ENCODE peak calls at places on chromosomes 2 and 18, in five cellular contexts. X is neural progenitor cell, K is hepatocyte, C is HCT116, A is GM23248. W is an unnamed sample. For H3K27me3, the result is how much of the 10 kb centered on the place peaks cover.

GRCh38 chr2:111983478-111984212 is 71.4 kb upstream of the TMEM87B start:
- DNase-seq in X (peak), K (no peak), C (no peak), A (peak), W (no peak)

GRCh38 chr2:29117636-29118303 is 2.6 kb downstream of the CLIP4 start:
- DNase-seq in X (no peak), K (peak), C (peak), A (peak), W (peak)

GRCh38 chr2:120161190-120161589 is 62.0 kb downstream of the TMEM185B start:
- DNase-seq in X (no peak), K (no peak), C (no peak), A (peak), W (no peak)

GRCh38 chr18:12774982-12775381 is 72.1 kb downstream of the PSMG2 start:
- DNase-seq in X (no peak), K (no peak), C (no peak), A (no peak), W (no peak)

GRCh38 chr18:50662775-50663383 is 103.0 kb downstream of the MAPK4 start:
- DNase-seq in X (peak), K (no peak), C (no peak), A (no peak), W (no peak)

GRCh38 chr2:218063541-218064295 is 5.3 kb upstream of the RUFY4 start:
- DNase-seq in X (no peak), K (no peak), C (no peak), A (no peak), W (no peak)

GRCh38 chr2:221467610-221468009 is 104.5 kb downstream of the EPHA4 start:
- DNase-seq in X (no peak), K (no peak), C (no peak), A (peak), W (no peak)

GRCh38 chr2:148582679-148583511 is 61.7 kb upstream of the EPC2 start:
- DNase-seq in X (no peak), K (no peak), C (no peak), A (no peak), W (peak)

GRCh38 chr18:73891572-73892421 is 255.8 kb downstream of the FBXO15 start:
- DNase-seq in X (peak), K (peak), C (no peak), A (peak), W (no peak)

GRCh38 chr18:61600422-61600821 is 267.2 kb downstream of the CDH20 start:
- DNase-seq in X (no peak), K (no peak), C (no peak), A (no peak), W (no peak)

GRCh38 chr2:221051162-221051561 is 520.9 kb downstream of the EPHA4 start:
- DNase-seq in X (no peak), K (no peak), C (no peak), A (no peak), W (no peak)

GRCh38 chr2:125224830-125225229 is 1199.7 kb downstream of the CNTNAP5 start:
- DNase-seq in X (peak), K (no peak), C (no peak), A (no peak), W (no peak)

GRCh38 chr2:175282300-175282699 is 100.8 kb upstream of the ATP5MC3 start:
- DNase-seq in X (peak), K (peak), C (peak), A (peak), W (peak)

GRCh38 chr2:96870631-96871255 is 863 bp upstream of the SEMA4C start:
- DNase-seq in X (no peak), K (peak), C (no peak), A (peak), W (no peak)

GRCh38 chr2:164896226-164896625 is 54.6 kb upstream of the COBLL1 start:
- DNase-seq in X (no peak), K (peak), C (no peak), A (peak), W (no peak)

GRCh38 chr2:133324150-133324561 is 244.1 kb downstream of the NCKAP5 start:
- DNase-seq in X (no peak), K (no peak), C (no peak), A (peak), W (peak)

GRCh38 chr2:10811552-10811951 is 1.0 kb downstream of the PDIA6 start:
- DNase-seq in X (peak), K (no peak), C (no peak), A (no peak), W (no peak)

GRCh38 chr18:6940451-6940970 is 177.1 kb downstream of the LAMA1 start:
- DNase-seq in X (no peak), K (no peak), C (no peak), A (no peak), W (no peak)

GRCh38 chr18:45687617-45688016 is 36.4 kb upstream of the SLC14A1 start:
- DNase-seq in X (no peak), K (no peak), C (no peak), A (peak), W (no peak)

GRCh38 chr2:45370367-45370766 is 240.7 kb downstream of the SRBD1 start:
- DNase-seq in X (no peak), K (no peak), C (no peak), A (peak), W (peak)

GRCh38 chr2:44614940-44615339 is 253.2 kb downstream of the CAMKMT start:
- DNase-seq in X (no peak), K (no peak), C (no peak), A (no peak), W (no peak)

GRCh38 chr2:45264227-45265225 is 255.3 kb upstream of the SIX2 start:
- DNase-seq in X (no peak), K (no peak), C (no peak), A (peak), W (peak)

GRCh38 chr2:179856205-179856604 is 5.2 kb downstream of the ZNF385B start:
- DNase-seq in X (no peak), K (no peak), C (no peak), A (no peak), W (no peak)

GRCh38 chr2:49306925-49307324 is 152.6 kb upstream of the FSHR start:
- DNase-seq in X (peak), K (peak), C (no peak), A (no peak), W (no peak)

GRCh38 chr2:156042895-156043294 is 289.6 kb downstream of the NR4A2 start:
- DNase-seq in X (no peak), K (no peak), C (no peak), A (no peak), W (no peak)

GRCh38 chr2:101748000-101748399 is 50.5 kb downstream of the MAP4K4 start:
- DNase-seq in X (no peak), K (no peak), C (no peak), A (no peak), W (no peak)

GRCh38 chr2:156456616-156457015 is 20.4 kb downstream of the GPD2 start:
- DNase-seq in X (no peak), K (no peak), C (no peak), A (peak), W (peak)

GRCh38 chr18:54127759-54128378 is 96.6 kb downstream of the MBD2 start:
- DNase-seq in X (peak), K (peak), C (peak), A (peak), W (peak)

GRCh38 chr2:236210536-236210935 is 42.4 kb upstream of the GBX2 start:
- DNase-seq in X (no peak), K (no peak), C (no peak), A (no peak), W (no peak)

GRCh38 chr2:120881981-120882788 is 146.5 kb downstream of the GLI2 start:
- DNase-seq in X (no peak), K (no peak), C (no peak), A (no peak), W (no peak)

GRCh38 chr2:199364153-199364552 is 93.6 kb downstream of the SATB2 start:
- DNase-seq in X (no peak), K (no peak), C (no peak), A (no peak), W (no peak)

GRCh38 chr18:43596106-43596712 is 318.9 kb upstream of the SYT4 start:
- DNase-seq in X (peak), K (peak), C (no peak), A (peak), W (peak)

GRCh38 chr2:202760848-202761247 is 110.7 kb downstream of the ICA1L start:
- DNase-seq in X (no peak), K (no peak), C (no peak), A (no peak), W (no peak)

GRCh38 chr2:224211821-224212220 is 172.7 kb upstream of the SERPINE2 start:
- DNase-seq in X (no peak), K (no peak), C (no peak), A (peak), W (no peak)

GRCh38 chr2:142533083-142533482 is 344.4 kb upstream of the KYNU start:
- DNase-seq in X (no peak), K (no peak), C (no peak), A (peak), W (no peak)

GRCh38 chr18:3478262-3478978 is 28.4 kb downstream of the TGIF1 start:
- DNase-seq in X (no peak), K (no peak), C (no peak), A (peak), W (peak)

GRCh38 chr2:119647440-119648169 is 31.4 kb upstream of the TMEM177 start:
- DNase-seq in X (no peak), K (no peak), C (no peak), A (peak), W (peak)

GRCh38 chr18:28136071-28136470 is 40.9 kb downstream of the CDH2 start:
- DNase-seq in X (no peak), K (no peak), C (no peak), A (no peak), W (peak)

DNA sequence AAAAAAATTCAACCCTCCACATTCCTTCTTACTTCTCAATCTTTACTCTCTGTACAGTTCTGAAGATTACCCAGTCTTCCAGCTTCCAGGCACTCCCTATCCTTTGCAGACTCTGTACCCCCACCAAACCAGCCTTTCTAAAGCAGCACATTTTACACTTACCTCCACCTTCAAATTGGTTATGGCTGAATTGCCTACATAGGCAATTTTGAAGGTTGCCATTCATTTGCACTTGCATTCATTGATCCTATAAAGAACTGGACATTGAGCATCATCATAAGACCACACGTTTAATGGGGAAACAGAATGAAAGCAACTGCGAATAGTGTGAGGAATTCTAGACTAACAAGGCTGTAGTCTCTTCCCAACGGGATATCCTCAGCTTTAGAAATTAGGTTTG is 233.4 kb downstream of the TRIB2 start:
- DNase-seq in X (no peak), K (no peak), C (no peak), A (no peak), W (no peak)
- TF ChIP-seq EZH2phosphoT487 in X (no peak), K (no peak), C (no peak), A (no peak), W (no peak)

GRCh38 chr2:12895017-12895416 is 178.3 kb downstream of the TRIB2 start:
- DNase-seq in X (no peak), K (no peak), C (no peak), A (no peak), W (no peak)
- H3K27me3 ChIP-seq in X (under half), K (under half), C (under half), A (under half), W (under half)

DNA sequence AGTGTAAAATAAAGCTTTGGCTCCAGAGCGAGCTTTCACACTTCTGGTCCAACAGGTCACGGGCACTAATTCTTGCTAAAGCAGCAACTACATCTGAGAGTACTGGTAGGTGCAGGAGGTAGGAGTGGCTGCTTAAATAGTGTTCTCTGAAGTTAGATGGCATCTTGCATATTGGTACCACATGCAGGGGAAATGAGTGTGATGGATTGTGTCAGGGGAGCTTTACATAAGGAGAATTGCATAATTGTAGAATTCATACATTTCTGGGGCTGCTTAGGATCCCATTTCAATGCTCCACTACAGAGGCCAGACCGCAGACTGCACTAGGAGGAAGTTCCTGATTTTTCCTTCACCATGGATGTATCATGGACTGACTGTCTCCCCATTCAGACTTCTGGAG is 105.6 kb upstream of the RASGRP3 start:
- DNase-seq in X (no peak), K (no peak), C (no peak), A (no peak), W (no peak)
- TF ChIP-seq EZH2phosphoT487 in X (no peak), K (no peak), C (no peak), A (no peak), W (no peak)

DNA sequence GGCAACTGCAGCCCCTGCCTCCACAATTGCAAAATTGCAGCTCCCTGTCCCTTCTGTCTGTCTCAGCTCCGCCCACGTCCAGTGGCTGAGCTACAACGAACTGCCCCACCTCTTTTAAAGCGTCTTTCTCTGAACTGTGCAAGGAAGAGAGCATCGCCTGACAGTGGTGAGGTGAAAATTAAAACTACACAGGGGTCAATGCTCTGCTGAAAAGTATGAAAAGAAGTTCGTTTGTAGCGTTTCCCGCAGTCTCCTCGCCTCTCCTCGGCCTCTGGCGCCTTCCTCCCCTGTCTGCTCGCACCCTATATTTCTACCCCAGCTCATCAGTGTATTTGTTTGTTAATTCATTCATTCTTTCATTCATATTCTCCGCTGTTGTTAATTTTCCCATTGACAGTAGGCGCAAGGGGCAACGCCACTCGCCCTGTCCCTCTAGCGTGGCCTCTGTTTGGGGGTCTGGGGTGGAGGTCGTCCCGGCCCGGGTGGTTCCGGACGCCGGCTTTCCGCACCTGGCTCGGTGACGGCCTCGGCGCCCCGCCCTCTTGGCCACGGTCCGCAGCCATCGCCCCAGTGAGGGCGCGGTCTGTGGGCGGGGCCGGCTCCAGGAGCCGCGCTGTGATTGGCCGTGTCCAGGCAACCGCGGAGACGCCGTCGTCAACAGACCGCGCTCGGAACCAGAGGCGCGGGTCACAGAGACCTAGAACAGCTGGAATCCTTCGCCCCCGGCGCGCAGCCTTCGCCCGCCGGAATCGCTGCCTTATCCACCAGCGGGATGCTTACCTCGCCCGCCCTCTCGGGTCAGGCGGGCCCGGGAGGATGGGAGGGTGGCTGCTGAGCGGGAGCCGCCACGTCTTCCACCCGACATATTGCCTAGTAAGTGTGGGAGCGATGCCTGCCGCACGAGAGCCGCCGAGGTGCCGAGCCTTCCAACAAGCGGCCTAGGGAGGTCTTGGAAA is at the start of gene VWA3B:
- DNase-seq in X (peak), K (peak), C (peak), A (peak), W (peak)
- H3K27me3 ChIP-seq in X (half or more), K (under half), C (under half), A (half or more), W (under half)

GRCh38 chr18:79512461-79513380 is 117.0 kb downstream of the NFATC1 start:
- DNase-seq in X (no peak), K (no peak), C (no peak), A (no peak), W (no peak)

GRCh38 chr18:79511671-79512301 is 116.1 kb downstream of the NFATC1 start:
- DNase-seq in X (peak), K (no peak), C (no peak), A (no peak), W (no peak)

GRCh38 chr18:79511271-79511670 is 115.5 kb downstream of the NFATC1 start:
- DNase-seq in X (no peak), K (no peak), C (no peak), A (no peak), W (no peak)

GRCh38 chr18:79515331-79515730 is 119.6 kb downstream of the NFATC1 start:
- DNase-seq in X (no peak), K (no peak), C (no peak), A (no peak), W (no peak)

DNA sequence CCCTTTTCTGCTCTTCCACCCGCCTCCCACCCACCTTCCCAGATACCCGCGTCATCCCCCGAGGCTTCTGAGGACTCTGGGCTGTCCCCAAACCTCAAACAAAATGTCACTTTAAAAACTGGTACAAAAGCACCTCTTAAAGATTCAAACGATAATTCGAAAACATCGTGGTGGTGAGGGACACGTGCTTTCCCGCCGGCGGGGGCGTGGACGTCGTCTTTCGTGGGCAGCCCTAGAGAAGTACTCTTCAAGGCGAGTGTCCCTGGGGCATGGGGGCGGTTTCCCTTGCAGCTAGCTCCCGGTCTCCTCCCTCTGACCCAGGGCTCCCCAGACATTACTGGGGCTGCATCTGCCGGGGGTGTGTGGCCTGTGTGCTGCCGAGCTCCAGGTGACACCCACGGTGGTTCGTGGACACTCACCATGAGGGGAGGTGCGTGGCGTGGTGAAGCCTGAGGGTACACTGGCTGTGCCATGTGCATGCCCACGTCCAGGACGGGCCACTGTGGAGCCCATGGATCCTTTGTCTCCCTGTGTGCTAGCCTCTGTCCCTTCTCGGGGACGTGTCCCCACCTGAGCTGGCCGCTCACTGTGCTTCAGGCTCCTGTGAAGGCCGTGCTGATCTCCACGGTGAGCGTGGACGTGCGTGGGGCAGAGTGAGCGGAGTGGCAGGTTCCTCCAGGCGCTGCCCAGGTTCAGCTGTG is 117.8 kb downstream of the NFATC1 start:
- DNase-seq in X (no peak), K (no peak), C (no peak), A (no peak), W (no peak)
- TF ChIP-seq EZH2phosphoT487 in X (no peak), K (no peak), C (no peak), A (no peak), W (no peak)

GRCh38 chr2:106974891-106975290 is 88.9 kb upstream of the ST6GAL2 start:
- DNase-seq in X (no peak), K (no peak), C (no peak), A (no peak), W (peak)
- H3K27me3 ChIP-seq in X (under half), K (under half), C (under half), A (under half), W (under half)

GRCh38 chr2:122535960-122536517 is 780.6 kb downstream of the TSN start:
- DNase-seq in X (no peak), K (no peak), C (no peak), A (no peak), W (no peak)

GRCh38 chr2:122528958-122529670 is 773.7 kb downstream of the TSN start:
- DNase-seq in X (no peak), K (no peak), C (no peak), A (no peak), W (no peak)

GRCh38 chr2:122528061-122528460 is 772.6 kb downstream of the TSN start:
- DNase-seq in X (no peak), K (no peak), C (no peak), A (peak), W (peak)

GRCh38 chr2:122530812-122531211 is 775.4 kb downstream of the TSN start:
- DNase-seq in X (no peak), K (no peak), C (no peak), A (no peak), W (no peak)

DNA sequence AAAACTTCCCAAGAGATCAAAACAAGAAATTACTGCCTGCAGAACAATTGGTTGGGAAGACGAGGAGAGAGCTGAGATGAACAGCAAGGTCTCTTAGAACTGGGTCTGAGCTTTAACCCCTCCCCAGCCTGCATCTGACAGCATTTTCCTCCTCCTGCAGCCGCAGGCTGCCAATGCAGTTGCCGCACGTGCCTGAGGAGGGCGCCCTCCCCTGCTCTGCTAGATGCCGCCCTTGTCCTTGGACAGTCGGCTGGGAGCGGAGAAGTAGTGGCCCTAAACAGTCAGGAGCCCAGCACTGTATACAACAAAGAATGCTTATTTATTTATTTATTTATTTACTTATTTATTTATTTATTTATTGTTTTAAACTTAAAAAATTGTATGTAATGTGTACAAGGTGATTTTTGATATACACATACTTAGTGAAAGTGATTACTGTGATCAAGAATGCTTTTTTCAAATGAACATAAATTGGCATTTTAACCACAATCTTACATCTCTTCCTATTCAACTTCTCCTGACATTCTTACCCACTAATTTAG is 776.4 kb downstream of the TSN start:
- DNase-seq in X (peak), K (no peak), C (no peak), A (no peak), W (no peak)
- TF ChIP-seq EZH2phosphoT487 in X (no peak), K (no peak), C (no peak), A (no peak), W (no peak)

GRCh38 chr2:232386740-232387450 is 8.3 kb downstream of the ALPP start:
- DNase-seq in X (peak), K (no peak), C (no peak), A (peak), W (no peak)
- H3K27me3 ChIP-seq in X (half or more), K (under half), C (under half), A (half or more), W (under half)

GRCh38 chr2:227536445-227536844 is 62.2 kb upstream of the SCYGR2 start:
- DNase-seq in X (no peak), K (peak), C (no peak), A (peak), W (no peak)
- TF ChIP-seq EZH2phosphoT487 in X (no peak), K (no peak), C (no peak), A (no peak), W (no peak)

W was measured in PC-3.